ENCODE peak calls at places on chromosome 10, in ten cellular contexts. H is neural progenitor cell, B is fibroblast of lung, Y is A673, Z is upper lobe of right lung, K is HFF-Myc, L is AG04450, S is psoas muscle, T is AG10803, P is tibial artery. U is an unnamed sample.

GRCh38 chr10:4359003-4359402 is 467.0 kb upstream of the AKR1E2 start:
- DNase-seq in H (peak), B (no peak), Y (peak), Z (no peak), K (no peak), L (no peak), S (no peak), T (no peak), P (peak), U (no peak)

GRCh38 chr10:21503580-21503979 is 21.9 kb downstream of the SKIDA1 start:
- DNase-seq in H (no peak), B (no peak), Y (no peak), Z (no peak), K (no peak), L (no peak), S (no peak), T (no peak), P (no peak), U (no peak)

GRCh38 chr10:5890519-5890878 is 456 bp downstream of the FBH1 start:
- DNase-seq in H (peak), B (peak), Y (peak), Z (no peak), K (no peak), L (no peak), S (peak), T (peak), P (no peak), U (no peak)

GRCh38 chr10:75104842-75105241 is 6.6 kb upstream of the SAMD8 start:
- DNase-seq in H (no peak), B (no peak), Y (no peak), Z (no peak), K (no peak), L (no peak), S (no peak), T (no peak), P (no peak), U (no peak)

GRCh38 chr10:24952146-24952700 is at the start of gene PRTFDC1:
- DNase-seq in H (no peak), B (peak), Y (peak), Z (peak), K (no peak), L (no peak), S (peak), T (no peak), P (peak), U (no peak)

GRCh38 chr10:79431422-79431821 is 14.0 kb downstream of the ZCCHC24 start:
- DNase-seq in H (no peak), B (no peak), Y (no peak), Z (no peak), K (no peak), L (no peak), S (no peak), T (peak), P (no peak), U (no peak)

GRCh38 chr10:79044036-79044664 is 24.6 kb upstream of the ZMIZ1 start:
- DNase-seq in H (no peak), B (no peak), Y (no peak), Z (peak), K (no peak), L (no peak), S (no peak), T (no peak), P (peak), U (no peak)

GRCh38 chr10:106973716-106974115 is 190.8 kb downstream of the SORCS1 start:
- DNase-seq in H (no peak), B (no peak), Y (no peak), Z (no peak), K (no peak), L (no peak), S (no peak), T (no peak), P (no peak), U (no peak)

GRCh38 chr10:93458821-93459257 is 23.3 kb downstream of the MYOF start:
- DNase-seq in H (peak), B (peak), Y (peak), Z (peak), K (peak), L (peak), S (peak), T (peak), P (peak), U (peak)

GRCh38 chr10:3740157-3740871 is 44.7 kb downstream of the KLF6 start:
- DNase-seq in H (no peak), B (peak), Y (peak), Z (no peak), K (no peak), L (no peak), S (no peak), T (peak), P (no peak), U (peak)

GRCh38 chr10:31186225-31187010 is 132.6 kb upstream of the ZEB1 start:
- DNase-seq in H (peak), B (peak), Y (no peak), Z (no peak), K (no peak), L (no peak), S (no peak), T (peak), P (no peak), U (no peak)

GRCh38 chr10:48207853-48208252 is 66.6 kb downstream of the FRMPD2 start:
- DNase-seq in H (no peak), B (no peak), Y (no peak), Z (no peak), K (no peak), L (no peak), S (no peak), T (no peak), P (no peak), U (no peak)

GRCh38 chr10:115141254-115141653 is 48.1 kb downstream of the ATRNL1 start:
- DNase-seq in H (peak), B (peak), Y (peak), Z (no peak), K (no peak), L (no peak), S (no peak), T (peak), P (no peak), U (no peak)

GRCh38 chr10:55550241-55550640 is 749.2 kb upstream of the PCDH15 start:
- DNase-seq in H (no peak), B (peak), Y (no peak), Z (no peak), K (no peak), L (no peak), S (no peak), T (no peak), P (no peak), U (no peak)

GRCh38 chr10:93062499-93063216 is 2.1 kb downstream of the CYP26C1 start:
- DNase-seq in H (peak), B (no peak), Y (peak), Z (peak), K (no peak), L (no peak), S (no peak), T (peak), P (no peak), U (no peak)

GRCh38 chr10:16923726-16924125 is 106.5 kb upstream of the RSU1 start:
- DNase-seq in H (no peak), B (no peak), Y (no peak), Z (no peak), K (no peak), L (no peak), S (no peak), T (no peak), P (no peak), U (no peak)

GRCh38 chr10:13241613-13242012 is 7.4 kb upstream of the UCMA start:
- DNase-seq in H (no peak), B (no peak), Y (no peak), Z (no peak), K (no peak), L (no peak), S (no peak), T (no peak), P (no peak), U (no peak)

GRCh38 chr10:44990965-44991364 is 9.8 kb upstream of the ZNF22 start:
- DNase-seq in H (no peak), B (no peak), Y (no peak), Z (no peak), K (no peak), L (no peak), S (no peak), T (no peak), P (no peak), U (no peak)

GRCh38 chr10:14653271-14654161 is 121.2 kb downstream of the FAM107B start:
- DNase-seq in H (peak), B (peak), Y (peak), Z (no peak), K (peak), L (peak), S (no peak), T (peak), P (no peak), U (peak)

DNA sequence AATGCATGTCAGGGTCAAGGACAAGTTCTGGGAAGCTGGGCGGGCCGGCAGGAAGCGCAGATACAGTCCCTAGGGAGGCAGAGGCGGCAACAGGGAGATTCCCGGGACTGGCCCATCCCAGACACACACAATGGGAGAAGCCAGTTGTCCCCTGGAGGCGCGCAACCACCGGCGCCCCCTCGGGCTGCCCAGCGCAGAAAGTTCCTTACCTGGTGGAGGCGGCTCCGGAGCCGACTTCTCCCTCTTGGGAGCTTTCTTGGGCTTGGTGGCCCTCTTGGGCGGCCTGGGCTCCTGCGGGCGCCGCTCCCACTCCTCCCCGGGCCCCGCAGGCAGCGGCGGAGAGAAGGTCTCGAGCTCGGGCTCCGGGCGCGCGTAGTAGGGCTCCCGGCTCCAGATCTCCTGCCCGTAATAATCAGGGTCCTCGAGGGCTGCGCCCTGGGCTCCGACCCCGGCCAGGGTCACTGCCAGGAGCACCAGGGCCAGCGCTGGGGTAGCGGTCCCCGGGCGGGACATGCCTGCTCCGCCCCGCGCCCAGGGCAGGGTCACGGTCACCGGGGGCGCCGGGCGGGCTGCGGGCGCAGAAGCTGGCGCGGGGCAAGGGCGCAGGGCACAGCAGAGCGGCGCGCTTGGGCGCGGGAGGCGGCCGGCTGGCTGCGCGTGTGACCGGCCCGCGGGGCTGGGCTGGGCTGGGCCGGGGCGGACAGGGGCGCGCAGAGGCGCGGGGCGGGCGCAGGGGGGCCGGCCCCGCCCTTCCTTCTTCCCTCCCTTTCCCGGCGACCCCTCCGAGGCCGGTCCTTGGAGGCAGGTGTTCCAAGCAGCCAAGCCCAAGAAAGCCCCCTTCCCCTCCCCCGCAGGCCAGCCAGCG is at the start of gene CPXM2:
- DNase-seq in H (peak), B (no peak), Y (no peak), Z (no peak), K (no peak), L (no peak), S (peak), T (peak), P (peak), U (no peak)
- TF ChIP-seq CTCF in H (peak), B (no peak), Y (no peak), Z (no peak), K (no peak), L (no peak), S (no peak), T (no peak), P (no peak), U (no peak)

GRCh38 chr10:61664985-61665384 is 2.3 kb downstream of the CABCOCO1 start:
- DNase-seq in H (no peak), B (no peak), Y (no peak), Z (no peak), K (no peak), L (no peak), S (no peak), T (no peak), P (no peak), U (no peak)

GRCh38 chr10:61663466-61663865 is 737 bp downstream of the CABCOCO1 start:
- DNase-seq in H (no peak), B (no peak), Y (no peak), Z (no peak), K (no peak), L (no peak), S (no peak), T (no peak), P (no peak), U (no peak)

GRCh38 chr10:61662794-61663259 is at the start of gene CABCOCO1:
- DNase-seq in H (peak), B (peak), Y (peak), Z (peak), K (no peak), L (no peak), S (peak), T (peak), P (peak), U (no peak)
- H3K4me3 ChIP-seq in H (peak), B (peak), Y (peak), Z (peak), K (peak), L (peak), S (peak), T (peak), P (peak), U (peak)

DNA sequence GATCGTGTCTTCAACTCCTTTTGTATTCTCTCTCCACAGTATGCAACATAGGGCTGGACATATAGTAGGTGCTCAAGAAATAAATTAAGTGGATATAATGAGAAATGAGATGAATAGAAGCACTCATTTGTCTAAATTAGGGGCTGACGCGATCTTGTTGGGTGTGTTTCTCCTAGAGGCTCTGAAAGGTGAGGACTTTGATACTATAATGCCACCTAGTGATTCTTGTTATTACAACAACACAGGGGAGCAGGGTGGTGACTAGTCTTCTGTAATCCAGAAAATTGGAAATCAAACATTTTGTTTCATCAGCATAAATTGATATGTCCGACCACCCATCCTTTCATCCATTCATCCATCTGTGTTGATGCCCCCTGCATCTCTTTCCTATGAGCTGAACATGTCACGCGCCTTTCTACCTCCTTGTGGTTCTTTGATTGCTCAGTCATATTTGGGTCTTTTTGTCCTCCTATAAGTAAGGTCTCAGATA is 3.4 kb upstream of the CFAP58 start:
- DNase-seq in H (peak), B (peak), Y (peak), Z (no peak), K (no peak), L (no peak), S (no peak), T (peak), P (no peak), U (no peak)
- TF ChIP-seq CTCF in H (peak), B (peak), Y (peak), Z (peak), K (peak), L (peak), S (peak), T (peak), P (peak), U (peak)

GRCh38 chr10:1195828-1196227 is 139.6 kb downstream of the WDR37 start:
- DNase-seq in H (peak), B (no peak), Y (no peak), Z (no peak), K (no peak), L (no peak), S (no peak), T (no peak), P (no peak), U (no peak)
- H3K4me3 ChIP-seq in H (no peak), B (no peak), Y (no peak), Z (no peak), K (no peak), L (no peak), S (no peak), T (no peak), P (no peak), U (no peak)